ENCODE peak calls at places on chromosomes 11 and 22, in four cellular contexts. N is ovary, M is tibial nerve, H is suprapubic skin. E is an unnamed sample.

GRCh38 chr11:95586681-95587080 is 202.9 kb downstream of the FAM76B start:
- DNase-seq in H (no peak), M (no peak), N (no peak), E (no peak)

GRCh38 chr11:13947379-13947778 is 15.1 kb upstream of the SPON1 start:
- DNase-seq in N (no peak), H (no peak), M (no peak), E (no peak)

GRCh38 chr11:30282289-30282631 is 40.6 kb upstream of the ARL14EP start:
- DNase-seq in N (no peak), M (no peak), H (no peak), E (no peak)

GRCh38 chr11:783581-784015 is 6.3 kb downstream of the CEND1 start:
- DNase-seq in N (peak), M (peak), H (no peak), E (peak)

GRCh38 chr22:48236261-48236660 is 1473.8 kb downstream of the TBC1D22A start:
- DNase-seq in H (no peak), N (no peak), M (no peak), E (no peak)

GRCh38 chr11:37505406-37505805 is 907.4 kb upstream of the RAG2 start:
- DNase-seq in H (no peak), M (no peak), N (no peak), E (no peak)

GRCh38 chr11:77287615-77288273 is 13.7 kb downstream of the GDPD4 start:
- DNase-seq in H (no peak), M (no peak), N (no peak), E (no peak)

GRCh38 chr22:45125198-45125597 is 38.5 kb upstream of the NUP50 start:
- DNase-seq in N (no peak), M (no peak), H (no peak), E (no peak)

GRCh38 chr11:27444801-27445215 is 27.8 kb downstream of the LGR4 start:
- DNase-seq in H (no peak), N (no peak), M (no peak), E (no peak)

GRCh38 chr22:26461188-26461810 is 22.3 kb downstream of the HPS4 start:
- DNase-seq in M (peak), N (peak), H (no peak), E (no peak)

GRCh38 chr11:824292-824880 is 3.3 kb upstream of the CRACR2B start:
- DNase-seq in M (no peak), H (no peak), N (no peak), E (no peak)

GRCh38 chr11:6812391-6813005 is 13.0 kb upstream of the OR6A2 start:
- DNase-seq in N (no peak), M (no peak), H (no peak), E (no peak)

GRCh38 chr11:30710216-30710615 is 124.1 kb upstream of the MPPED2 start:
- DNase-seq in H (no peak), N (no peak), M (no peak), E (no peak)

GRCh38 chr22:23234409-23235161 is 54.3 kb downstream of the BCR start:
- DNase-seq in N (peak), M (no peak), H (no peak), E (no peak)

GRCh38 chr11:34302046-34302921 is 55.5 kb downstream of the ABTB2 start:
- DNase-seq in N (no peak), M (no peak), H (no peak), E (no peak)

GRCh38 chr11:92225206-92225562 is 566 bp downstream of the FAT3 start:
- DNase-seq in M (peak), H (no peak), N (no peak), E (no peak)

GRCh38 chr11:46480166-46480726 is 88.7 kb upstream of the CHRM4 start:
- DNase-seq in H (no peak), M (no peak), N (no peak), E (no peak)

GRCh38 chr11:57428643-57429042 is 1.7 kb upstream of the SLC43A3 start:
- DNase-seq in N (no peak), H (no peak), M (no peak), E (no peak)
- TF ChIP-seq EP300 in N (no peak), H (no peak), M (no peak), E (no peak)

GRCh38 chr11:16474659-16475058 is 118.3 kb upstream of the SOX6 start:
- DNase-seq in H (no peak), N (no peak), M (no peak), E (no peak)
- TF ChIP-seq EP300 in H (no peak), N (no peak), M (no peak), E (no peak)

GRCh38 chr11:65417221-65417701 is 5.3 kb upstream of the NEAT1 start:
- DNase-seq in M (peak), N (peak), H (peak), E (peak)

GRCh38 chr11:65416341-65417185 is 6.0 kb upstream of the NEAT1 start:
- DNase-seq in H (peak), M (peak), N (peak), E (peak)

GRCh38 chr11:65418681-65419459 is 3.7 kb upstream of the NEAT1 start:
- DNase-seq in N (peak), H (peak), M (peak), E (peak)

GRCh38 chr11:65418431-65418680 is 4.2 kb upstream of the NEAT1 start:
- DNase-seq in M (no peak), N (no peak), H (no peak), E (no peak)

DNA sequence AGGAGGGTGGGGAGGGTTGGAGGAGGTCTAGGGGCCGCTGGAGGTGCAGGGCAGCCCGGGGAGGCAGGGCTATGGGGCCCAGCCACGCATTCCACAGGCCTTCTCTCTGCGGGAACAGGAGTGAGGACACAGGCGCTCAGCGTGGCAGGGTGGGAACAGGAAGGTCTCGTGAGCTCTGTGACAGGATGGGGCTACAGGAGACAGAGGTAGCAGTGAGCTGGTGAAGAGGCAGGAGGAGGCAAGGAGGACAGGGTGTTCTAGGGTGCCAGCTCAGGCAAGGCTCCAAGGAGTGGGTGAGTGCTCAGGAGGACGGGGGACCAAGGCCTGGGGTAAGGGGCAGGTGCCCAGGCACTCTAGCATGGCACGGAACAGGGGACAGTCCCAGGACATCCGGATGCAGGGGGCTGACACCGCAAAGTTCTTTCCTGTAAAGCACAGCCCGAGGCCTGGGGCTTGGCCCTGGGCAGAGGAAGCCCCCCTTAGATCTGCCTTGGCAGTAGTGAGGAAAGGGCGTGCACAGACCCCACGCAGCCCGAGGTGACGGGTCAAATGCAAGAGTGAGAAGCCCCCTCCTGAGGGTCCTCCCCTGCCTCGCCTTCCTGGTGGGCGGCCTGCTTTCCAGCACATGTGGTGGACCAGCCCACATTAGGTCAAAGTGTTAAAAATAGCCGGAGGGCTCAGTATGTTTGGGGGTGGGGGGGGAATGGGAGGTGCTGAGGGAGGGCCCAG is 4.7 kb upstream of the NEAT1 start:
- DNase-seq in H (peak), M (peak), N (peak), E (peak)
- TF ChIP-seq EP300 in H (no peak), M (peak), N (no peak), E (no peak)

GRCh38 chr11:33161120-33162005 is at the start of gene CSTF3:
- DNase-seq in H (peak), M (peak), N (peak), E (peak)
- TF ChIP-seq EP300 in H (no peak), M (peak), N (no peak), E (no peak)

GRCh38 chr11:100459791-100460190 is 227.3 kb upstream of the ARHGAP42 start:
- DNase-seq in M (no peak), H (no peak), N (no peak), E (no peak)
- TF ChIP-seq EP300 in M (no peak), H (no peak), N (no peak), E (no peak)

DNA sequence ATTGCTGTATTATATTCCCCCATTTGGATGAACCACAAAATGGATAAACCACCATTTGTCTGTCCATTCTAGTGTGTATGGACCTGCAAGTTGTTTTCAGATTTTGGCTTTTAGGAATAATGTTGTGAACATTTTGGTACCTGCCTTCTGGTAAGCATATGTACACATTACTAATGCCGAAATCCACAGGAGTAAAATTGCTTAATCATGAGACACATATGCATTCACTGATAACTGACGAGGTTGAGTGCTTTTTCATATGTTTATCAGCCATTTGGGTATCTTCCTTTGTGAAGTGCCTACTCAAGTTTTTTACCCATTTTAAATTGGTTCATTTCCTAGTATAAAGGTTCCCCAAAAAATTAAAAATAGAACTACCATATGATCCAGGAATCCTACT is 34.2 kb downstream of the OSBP2 start:
- DNase-seq in M (no peak), H (no peak), N (no peak), E (no peak)
- TF ChIP-seq EP300 in M (no peak), H (no peak), N (no peak), E (no peak)

E was measured in upper lobe of left lung.